ENCODE peak calls at places on chromosomes 5 and 9, in six cellular contexts. S is RWPE1, N is glutamatergic neuron, O is breast epithelium, K is heart right ventricle, R is tibial nerve. M is an unnamed sample.

GRCh38 chr5:162096448-162096847 is 28.9 kb downstream of the GABRG2 start:
- DNase-seq in S (no peak), N (no peak), O (no peak), K (no peak), R (no peak), M (no peak)

GRCh38 chr5:106288977-106289376 is 1381.8 kb downstream of the EFNA5 start:
- DNase-seq in S (no peak), N (no peak), O (no peak), K (no peak), R (no peak), M (peak)

GRCh38 chr5:25516136-25516535 is 871.4 kb upstream of the CDH10 start:
- DNase-seq in S (no peak), N (no peak), O (no peak), K (no peak), R (no peak), M (peak)

GRCh38 chr5:171316258-171317121 is 7.4 kb downstream of the TLX3 start:
- DNase-seq in S (no peak), N (peak), O (no peak), K (no peak), R (no peak), M (no peak)

GRCh38 chr9:104093162-104093561 is 947 bp upstream of the SMC2 start:
- DNase-seq in S (no peak), N (no peak), O (no peak), K (no peak), R (no peak), M (peak)

GRCh38 chr9:100567856-100568255 is 10.0 kb upstream of the CAVIN4 start:
- DNase-seq in S (no peak), N (no peak), O (no peak), K (no peak), R (no peak), M (no peak)

GRCh38 chr9:77830618-77831285 is 182.6 kb upstream of the GNA14 start:
- DNase-seq in S (no peak), N (no peak), O (no peak), K (no peak), R (no peak), M (no peak)

GRCh38 chr5:1511651-1512540 is 11.9 kb downstream of the LPCAT1 start:
- DNase-seq in S (peak), N (peak), O (no peak), K (no peak), R (no peak), M (peak)

GRCh38 chr5:74679968-74680367 is 5.1 kb upstream of the HEXB start:
- DNase-seq in S (no peak), N (no peak), O (no peak), K (no peak), R (no peak), M (no peak)

GRCh38 chr9:123928471-123929176 is 1.3 kb downstream of the DENND1A start:
- DNase-seq in S (no peak), N (no peak), O (no peak), K (peak), R (peak), M (peak)
- TF ChIP-seq CTCF in S (no peak), N (no peak), O (no peak), K (no peak), R (no peak), M (no peak)

DNA sequence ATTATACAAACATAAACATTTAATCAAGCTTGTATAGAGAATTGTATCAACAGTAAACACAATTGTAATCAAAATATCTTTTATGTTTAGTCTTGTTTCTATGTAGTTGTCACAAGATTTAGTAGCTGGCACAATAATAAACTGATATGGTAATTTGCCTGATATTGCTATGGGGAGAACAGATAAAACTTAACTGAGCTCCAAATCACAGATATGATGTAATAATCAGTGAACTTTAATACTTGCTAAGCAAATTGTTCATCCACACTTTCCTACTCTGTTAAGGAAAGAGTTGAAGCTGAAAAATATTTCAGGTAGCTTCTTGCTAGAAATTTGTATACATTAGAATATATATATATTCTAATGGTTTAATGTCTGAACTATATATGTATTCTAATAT is 189.8 kb downstream of the MPDZ start:
- DNase-seq in S (no peak), N (no peak), O (no peak), K (no peak), R (no peak), M (no peak)
- TF ChIP-seq CTCF in S (no peak), N (no peak), O (no peak), K (no peak), R (no peak), M (no peak)

GRCh38 chr5:59212596-59212995 is 629.7 kb downstream of the RAB3C start:
- DNase-seq in S (no peak), N (no peak), O (no peak), K (no peak), R (no peak), M (no peak)

GRCh38 chr5:59221769-59222168 is 638.9 kb downstream of the RAB3C start:
- DNase-seq in S (no peak), N (no peak), O (no peak), K (no peak), R (no peak), M (no peak)

GRCh38 chr5:59216845-59217244 is 634.0 kb downstream of the RAB3C start:
- DNase-seq in S (no peak), N (no peak), O (no peak), K (no peak), R (no peak), M (no peak)

GRCh38 chr5:59222687-59223511 is 640.0 kb downstream of the RAB3C start:
- DNase-seq in S (no peak), N (no peak), O (no peak), K (peak), R (no peak), M (no peak)

GRCh38 chr5:59218424-59219045 is 635.7 kb downstream of the RAB3C start:
- DNase-seq in S (peak), N (no peak), O (no peak), K (no peak), R (no peak), M (peak)
- TF ChIP-seq CTCF in S (peak), N (peak), O (no peak), K (peak), R (no peak), M (peak)

DNA sequence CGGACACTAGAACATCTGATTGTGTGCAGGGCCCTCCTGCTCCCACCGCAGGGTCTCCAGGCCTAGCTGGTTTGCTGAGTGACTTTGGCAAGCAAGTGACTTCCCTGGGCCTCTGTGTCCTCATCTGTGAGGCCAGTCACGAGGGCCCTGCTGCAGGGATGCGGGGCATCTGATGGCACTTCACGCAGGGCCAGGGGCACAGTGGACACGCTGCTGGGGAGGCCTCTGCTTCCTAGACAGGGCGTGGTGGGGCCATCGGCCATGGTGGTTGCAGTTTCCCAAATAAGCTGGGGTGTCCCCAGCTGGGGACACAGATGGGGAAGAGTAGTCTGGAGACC is 59.6 kb downstream of the CRB2 start:
- DNase-seq in S (no peak), N (no peak), O (no peak), K (no peak), R (no peak), M (no peak)
- TF ChIP-seq CTCF in S (no peak), N (no peak), O (no peak), K (no peak), R (no peak), M (no peak)

DNA sequence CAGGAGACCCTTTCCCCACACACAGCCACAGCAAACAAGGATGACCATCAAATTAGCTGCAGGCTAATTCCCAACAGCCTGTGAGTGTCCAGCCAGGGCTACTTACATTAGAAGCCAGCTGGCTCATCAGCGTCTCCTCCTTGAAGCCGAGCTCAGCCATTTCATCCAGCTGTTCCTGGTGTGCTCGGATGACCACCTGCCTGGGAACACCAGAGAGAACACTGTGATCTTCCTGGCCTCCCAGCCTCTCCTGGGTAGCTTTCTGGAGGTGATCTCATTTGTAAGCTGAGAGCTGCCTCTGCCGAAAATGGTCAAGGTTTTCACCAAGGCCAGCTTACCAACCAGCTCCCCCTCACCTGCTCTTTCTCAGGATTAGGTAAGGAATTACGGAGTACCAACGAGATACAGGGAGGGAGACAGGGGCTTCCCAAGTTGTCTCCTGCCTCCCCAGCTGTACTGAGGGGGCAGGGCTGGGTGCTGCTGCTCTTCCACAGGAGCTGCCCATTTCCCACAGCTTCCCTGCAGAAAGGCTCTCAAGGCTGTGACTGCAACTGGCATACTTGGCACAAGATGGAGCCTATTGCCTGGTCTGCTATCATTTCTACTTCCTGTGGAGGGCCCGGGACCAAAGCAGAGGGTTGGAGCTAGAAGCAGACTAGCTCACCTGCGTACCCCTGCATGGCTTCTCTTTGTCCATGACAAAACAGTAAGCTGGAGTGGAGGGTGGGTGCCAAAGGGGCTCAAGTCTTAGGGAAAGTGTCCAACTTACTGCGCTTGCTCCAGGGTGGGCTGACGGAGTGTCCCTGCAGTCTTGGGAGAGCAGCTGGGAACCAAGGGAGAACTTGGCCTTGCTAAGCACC is 73.9 kb downstream of the KIF24 start:
- DNase-seq in S (no peak), N (no peak), O (no peak), K (no peak), R (no peak), M (no peak)
- TF ChIP-seq CTCF in S (no peak), N (no peak), O (no peak), K (no peak), R (no peak), M (no peak)

DNA sequence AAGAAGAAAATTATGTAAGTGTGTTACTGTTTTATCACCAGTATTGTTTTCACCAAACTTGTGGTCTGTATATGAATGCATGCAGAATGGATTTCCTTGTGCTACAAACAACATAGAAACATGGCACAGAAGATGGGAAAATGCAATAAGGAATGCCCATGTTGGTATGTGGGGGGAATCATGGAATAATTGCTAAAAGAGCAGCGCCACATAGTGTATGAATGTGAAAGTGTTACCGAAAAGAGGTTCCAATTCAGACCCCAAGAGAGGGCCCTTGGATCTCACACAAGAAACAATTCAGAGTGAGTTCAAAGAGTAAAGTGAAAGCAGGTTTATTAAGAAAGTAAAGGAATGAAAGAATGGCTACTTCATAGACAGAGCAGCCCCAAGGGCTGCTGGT is 26.4 kb upstream of the TYRP1 start:
- DNase-seq in S (no peak), N (no peak), O (no peak), K (no peak), R (no peak), M (peak)
- TF ChIP-seq CTCF in S (no peak), N (no peak), O (no peak), K (no peak), R (no peak), M (peak)

GRCh38 chr5:145341842-145342241 is 493.3 kb downstream of the PRELID2 start:
- DNase-seq in S (no peak), N (no peak), O (no peak), K (no peak), R (no peak), M (peak)

GRCh38 chr5:145350501-145350900 is 484.6 kb downstream of the PRELID2 start:
- DNase-seq in S (peak), N (no peak), O (no peak), K (no peak), R (no peak), M (peak)

GRCh38 chr5:145345883-145346282 is 489.3 kb downstream of the PRELID2 start:
- DNase-seq in S (no peak), N (no peak), O (no peak), K (no peak), R (no peak), M (no peak)

DNA sequence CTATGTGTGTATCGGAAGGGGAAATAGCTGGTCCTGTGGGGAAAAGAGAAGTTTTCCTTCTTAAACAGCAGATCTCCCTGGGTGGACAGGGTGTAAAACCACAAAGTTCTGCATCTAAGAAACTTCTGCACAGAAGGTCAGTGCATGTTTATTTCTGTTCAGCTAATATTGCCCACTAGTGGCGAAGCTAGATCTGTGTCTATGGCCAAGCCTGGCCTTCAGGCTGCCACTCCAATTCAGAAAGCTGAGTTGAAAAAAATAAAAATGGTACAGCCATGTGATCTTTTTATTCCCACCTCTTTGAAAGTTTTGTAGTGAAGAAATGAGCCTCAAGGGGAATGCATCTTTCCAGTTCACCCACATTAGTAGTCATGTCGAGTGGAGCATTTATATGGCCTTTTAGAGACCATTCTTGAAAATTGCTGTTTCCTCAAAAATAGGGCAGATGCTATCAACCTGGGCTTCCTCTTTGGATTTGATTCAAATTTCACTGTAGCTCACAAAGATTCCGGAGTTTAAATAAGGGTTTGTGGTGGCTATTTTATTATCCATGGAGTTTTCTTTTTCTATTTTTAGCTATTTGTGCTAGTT is 488.0 kb downstream of the PRELID2 start:
- DNase-seq in S (peak), N (no peak), O (no peak), K (no peak), R (no peak), M (peak)
- TF ChIP-seq CTCF in S (peak), N (peak), O (peak), K (peak), R (no peak), M (peak)

GRCh38 chr5:96507128-96507527 is 74.1 kb upstream of the PCSK1 start:
- DNase-seq in S (no peak), N (no peak), O (no peak), K (no peak), R (no peak), M (no peak)
- TF ChIP-seq CTCF in S (no peak), N (no peak), O (no peak), K (no peak), R (no peak), M (no peak)

DNA sequence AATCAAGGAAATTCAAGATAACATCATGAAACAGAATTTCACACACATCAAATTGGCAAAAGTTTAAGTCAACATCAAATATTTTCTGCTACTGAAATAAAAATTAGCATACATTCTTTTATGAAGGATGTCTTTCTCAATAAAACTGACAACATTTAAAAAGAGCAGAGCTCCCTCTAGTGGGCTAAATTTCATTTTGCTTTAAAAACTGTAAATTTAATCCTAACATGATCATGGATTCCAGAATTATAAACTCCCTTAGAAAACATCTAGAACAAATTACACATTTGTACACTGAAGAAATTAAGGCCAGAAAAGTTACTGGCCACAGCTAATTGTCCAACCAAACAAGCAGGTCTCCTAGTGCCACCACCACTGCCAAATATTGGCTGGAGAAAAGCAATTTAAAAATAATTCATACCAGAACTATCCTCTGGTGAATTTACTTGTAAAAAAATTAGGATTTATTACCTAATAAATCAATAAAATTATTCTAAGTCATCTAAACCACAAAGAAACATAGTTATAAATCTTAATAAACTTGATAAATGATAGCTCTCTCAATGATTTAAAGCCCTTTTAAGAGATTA is 31.2 kb downstream of the DEPDC1B start:
- DNase-seq in S (peak), N (no peak), O (no peak), K (no peak), R (no peak), M (peak)
- TF ChIP-seq CTCF in S (peak), N (peak), O (peak), K (peak), R (peak), M (peak)

M was measured in MCF 10A.